ENCODE peak calls at places on chromosomes 3 and 15, in nine cellular contexts. G is left lung, L is Calu3, I is GM20000, X is cardiac fibroblast, Z is epithelial cell of proximal tubule, S is PC-9, O is GM10248, W is NB4. C is an unnamed sample.

GRCh38 chr3:72177075-72178050 is 392.4 kb upstream of the PROK2 start:
- DNase-seq in L (no peak), S (no peak), I (peak), G (peak), X (peak), Z (no peak), W (peak), O (peak), C (no peak)

GRCh38 chr3:194306109-194306686 is 44.9 kb downstream of the CPN2 start:
- DNase-seq in X (no peak), G (no peak), S (no peak), I (no peak), W (peak), O (no peak), L (no peak), Z (no peak), C (no peak)

GRCh38 chr3:187031934-187032333 is 101.6 kb downstream of the ST6GAL1 start:
- DNase-seq in Z (no peak), L (no peak), I (no peak), O (no peak), X (no peak), S (no peak), G (no peak), W (no peak), C (no peak)

GRCh38 chr15:36912311-36912712 is 188.0 kb downstream of the MEIS2 start:
- DNase-seq in O (no peak), S (no peak), I (no peak), G (no peak), L (no peak), Z (no peak), W (no peak), X (peak), C (no peak)

GRCh38 chr3:159200176-159200575 is 398.3 kb downstream of the MFSD1 start:
- DNase-seq in Z (no peak), S (peak), L (peak), O (no peak), W (peak), G (no peak), X (peak), I (no peak), C (no peak)

GRCh38 chr3:88148651-88149050 is 1.1 kb upstream of the C3orf38 start:
- DNase-seq in I (no peak), O (no peak), Z (no peak), L (no peak), S (no peak), X (no peak), W (no peak), G (peak), C (no peak)

GRCh38 chr3:4827767-4828166 is 151.5 kb upstream of the BHLHE40 start:
- DNase-seq in W (peak), O (no peak), I (peak), S (no peak), L (no peak), X (no peak), Z (no peak), G (no peak), C (no peak)

GRCh38 chr3:188431553-188431952 is 277.6 kb downstream of the LPP start:
- DNase-seq in L (peak), I (no peak), W (peak), S (peak), X (peak), G (no peak), Z (peak), O (no peak), C (no peak)

GRCh38 chr3:36890261-36890660 is 54.6 kb downstream of the TRANK1 start:
- DNase-seq in S (no peak), W (no peak), L (no peak), G (no peak), I (no peak), Z (no peak), X (no peak), O (no peak), C (no peak)

GRCh38 chr3:156290917-156291268 is 170.5 kb downstream of the KCNAB1 start:
- DNase-seq in G (no peak), X (no peak), S (no peak), Z (no peak), L (no peak), O (no peak), I (no peak), W (no peak), C (no peak)

GRCh38 chr3:38121832-38122461 is 15.0 kb downstream of the ACAA1 start:
- DNase-seq in X (no peak), L (no peak), W (no peak), O (no peak), I (no peak), Z (no peak), G (no peak), S (no peak), C (no peak)

GRCh38 chr3:42025388-42026138 is 63.7 kb upstream of the ULK4 start:
- DNase-seq in W (peak), Z (peak), L (peak), S (peak), G (peak), X (peak), O (peak), I (peak), C (no peak)

GRCh38 chr3:193890036-193890897 is 245.7 kb upstream of the HES1 start:
- DNase-seq in S (no peak), I (no peak), X (no peak), G (no peak), Z (no peak), O (no peak), L (no peak), W (no peak), C (no peak)

GRCh38 chr3:147367676-147368075 is 38.7 kb downstream of the ZIC4 start:
- DNase-seq in Z (no peak), L (no peak), X (no peak), G (no peak), I (no peak), W (no peak), S (no peak), O (no peak), C (no peak)

GRCh38 chr3:45777111-45777752 is 19.1 kb downstream of the SLC6A20 start:
- DNase-seq in L (no peak), O (no peak), I (no peak), G (no peak), W (no peak), Z (no peak), X (no peak), S (no peak), C (no peak)

GRCh38 chr15:84586641-84587160 is 14.1 kb upstream of the ZSCAN2 start:
- DNase-seq in S (no peak), Z (no peak), I (no peak), W (no peak), G (no peak), O (no peak), X (no peak), L (no peak), C (no peak)

GRCh38 chr15:60656491-60657284 is 177.7 kb upstream of the ICE2 start:
- DNase-seq in L (no peak), W (no peak), G (no peak), Z (no peak), O (no peak), X (peak), S (no peak), I (no peak), C (no peak)

GRCh38 chr15:101652783-101653430 is 726 bp upstream of the TM2D3 start:
- DNase-seq in Z (no peak), X (no peak), W (no peak), L (no peak), S (no peak), O (no peak), G (peak), I (no peak), C (peak)

GRCh38 chr15:28931828-28932227 is 46.1 kb downstream of the APBA2 start:
- DNase-seq in X (no peak), S (no peak), G (no peak), I (no peak), O (no peak), L (no peak), W (no peak), Z (no peak), C (no peak)

GRCh38 chr3:52176951-52177700 is 20.8 kb upstream of the ALAS1 start:
- DNase-seq in Z (no peak), S (peak), X (no peak), O (no peak), L (peak), I (no peak), W (no peak), G (no peak), C (no peak)

GRCh38 chr15:96264801-96265515 is 65.5 kb upstream of the NR2F2 start:
- DNase-seq in S (peak), Z (no peak), I (no peak), O (no peak), W (no peak), X (peak), L (peak), G (no peak), C (no peak)

GRCh38 chr15:91465696-91466095 is 365.6 kb downstream of the SV2B start:
- DNase-seq in S (no peak), I (no peak), G (no peak), W (no peak), Z (no peak), O (no peak), X (no peak), L (no peak), C (no peak)

GRCh38 chr15:48865387-48866079 is 12.4 kb upstream of the EID1 start:
- DNase-seq in O (no peak), Z (no peak), W (peak), I (no peak), G (no peak), X (peak), L (no peak), S (no peak), C (no peak)

GRCh38 chr3:105429034-105429762 is 62.5 kb downstream of the ALCAM start:
- DNase-seq in W (no peak), I (no peak), S (no peak), O (no peak), X (no peak), Z (no peak), L (no peak), G (no peak), C (no peak)

GRCh38 chr3:177381070-177381469 is 183.8 kb upstream of the TBL1XR1 start:
- DNase-seq in S (no peak), L (no peak), I (no peak), O (no peak), X (no peak), G (no peak), W (no peak), Z (no peak), C (no peak)

GRCh38 chr3:21294768-21295167 is 456.2 kb downstream of the ZNF385D start:
- DNase-seq in L (no peak), O (no peak), Z (no peak), W (no peak), I (no peak), X (peak), S (no peak), G (no peak), C (no peak)

GRCh38 chr15:38069001-38069400 is 134.6 kb downstream of the TMCO5A start:
- DNase-seq in G (no peak), O (peak), W (peak), S (peak), L (peak), X (peak), Z (no peak), I (peak), C (no peak)

DNA sequence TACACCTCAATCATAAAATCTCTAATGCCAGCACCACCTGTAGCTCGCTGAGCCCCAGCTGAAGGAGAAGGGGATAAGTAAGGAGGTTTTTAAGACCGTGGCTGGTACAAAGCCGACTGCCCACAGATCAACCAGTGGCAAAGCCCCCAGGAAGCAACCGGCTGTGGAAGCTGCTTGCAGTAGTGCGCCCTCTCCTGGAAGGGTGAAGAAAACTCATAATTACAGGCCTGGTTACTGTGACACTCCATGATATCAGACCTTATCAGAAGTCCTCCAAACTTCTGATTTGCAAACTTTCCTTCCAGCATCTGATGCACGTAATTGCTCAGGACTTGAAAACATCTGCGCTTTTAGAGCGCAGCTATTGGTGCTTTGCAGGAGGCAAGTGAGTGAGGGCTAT is 63.1 kb upstream of the MCTP2 start:
- DNase-seq in S (no peak), Z (no peak), O (peak), L (peak), W (peak), I (no peak), X (no peak), G (no peak), C (no peak)
- TF ChIP-seq CTCF in S (peak), Z (peak), O (no peak), L (peak), W (peak), I (no peak), X (no peak), G (peak), C (peak)

DNA sequence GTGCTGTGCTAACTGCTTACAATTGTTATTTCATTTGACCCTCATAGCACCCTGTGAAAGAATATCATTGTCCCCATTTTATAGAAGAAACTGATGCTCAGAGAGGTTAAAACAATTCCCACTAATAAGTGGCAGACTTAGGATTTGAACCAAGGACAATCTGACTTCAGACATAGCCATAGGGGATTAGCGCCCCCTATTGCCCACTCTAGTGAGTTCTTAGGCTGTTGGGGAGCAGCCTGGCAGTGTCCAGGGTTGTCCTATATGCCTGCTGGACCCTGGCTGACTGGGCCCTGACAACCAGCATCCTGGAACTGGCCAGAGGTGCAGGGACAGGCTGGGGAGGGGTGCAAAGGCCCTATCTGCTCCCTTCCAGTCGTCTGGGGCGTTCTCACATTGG is 15.4 kb downstream of the DPH3 start:
- DNase-seq in O (no peak), S (peak), L (peak), I (no peak), G (no peak), W (peak), X (peak), Z (no peak), C (no peak)
- TF ChIP-seq CTCF in O (peak), S (peak), L (no peak), I (peak), G (no peak), W (peak), X (peak), Z (peak), C (peak)

GRCh38 chr3:59559721-59560514 is 510.1 kb upstream of the CFAP20DC start:
- DNase-seq in L (no peak), X (peak), I (no peak), Z (peak), S (peak), O (no peak), W (peak), G (no peak), C (no peak)
- TF ChIP-seq CTCF in L (no peak), X (peak), I (no peak), Z (no peak), S (no peak), O (no peak), W (no peak), G (no peak), C (no peak)

DNA sequence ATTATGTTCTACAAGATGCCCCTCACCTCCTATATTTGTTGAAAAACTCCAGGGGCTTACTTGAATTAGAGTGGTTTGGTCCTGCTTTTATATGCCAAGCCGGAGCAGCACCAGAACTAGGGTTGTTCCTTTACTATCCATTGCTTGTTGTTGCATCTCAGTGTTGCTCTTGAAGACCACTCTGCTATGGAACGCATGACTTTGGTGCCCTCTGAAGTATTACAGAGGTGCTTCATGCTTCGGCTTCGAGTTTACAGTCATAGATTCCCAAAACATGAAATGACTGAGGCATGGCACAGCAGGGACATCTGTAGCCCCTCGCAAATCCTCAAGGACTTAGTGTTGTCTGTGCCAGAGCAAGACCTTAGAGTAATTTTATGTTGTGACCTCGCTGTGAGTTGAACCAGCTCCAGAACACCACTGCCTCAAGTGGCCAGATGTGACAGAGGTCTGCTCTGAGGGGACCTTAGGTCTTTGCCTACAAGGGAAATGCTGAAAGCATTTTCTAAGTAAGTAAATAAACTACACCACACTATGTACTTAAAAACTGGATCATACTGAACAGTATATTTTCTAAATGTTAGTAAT is 67.2 kb upstream of the SIAH2 start:
- DNase-seq in O (peak), X (peak), S (no peak), W (peak), I (peak), G (no peak), L (peak), Z (no peak), C (no peak)
- TF ChIP-seq CTCF in O (no peak), X (no peak), S (peak), W (peak), I (no peak), G (no peak), L (peak), Z (peak), C (peak)

GRCh38 chr15:64523240-64523639 is 62.9 kb downstream of the ZNF609 start:
- DNase-seq in S (no peak), Z (no peak), O (no peak), X (no peak), G (no peak), L (no peak), I (no peak), W (no peak), C (no peak)

GRCh38 chr15:64522226-64522823 is 61.9 kb downstream of the ZNF609 start:
- DNase-seq in Z (no peak), O (no peak), S (no peak), G (no peak), L (no peak), W (no peak), I (no peak), X (no peak), C (no peak)

GRCh38 chr15:64521726-64522164 is 61.4 kb downstream of the ZNF609 start:
- DNase-seq in W (peak), L (peak), O (no peak), I (no peak), X (peak), S (peak), G (no peak), Z (no peak), C (no peak)

GRCh38 chr15:64521201-64521600 is 60.8 kb downstream of the ZNF609 start:
- DNase-seq in G (no peak), S (no peak), X (no peak), Z (no peak), O (no peak), I (no peak), L (no peak), W (no peak), C (no peak)

GRCh38 chr15:64519897-64520296 is 59.5 kb downstream of the ZNF609 start:
- DNase-seq in Z (no peak), G (no peak), L (no peak), S (no peak), O (no peak), I (no peak), X (no peak), W (no peak), C (no peak)
- TF ChIP-seq CTCF in Z (peak), G (no peak), L (no peak), S (no peak), O (no peak), I (no peak), X (no peak), W (no peak), C (peak)

DNA sequence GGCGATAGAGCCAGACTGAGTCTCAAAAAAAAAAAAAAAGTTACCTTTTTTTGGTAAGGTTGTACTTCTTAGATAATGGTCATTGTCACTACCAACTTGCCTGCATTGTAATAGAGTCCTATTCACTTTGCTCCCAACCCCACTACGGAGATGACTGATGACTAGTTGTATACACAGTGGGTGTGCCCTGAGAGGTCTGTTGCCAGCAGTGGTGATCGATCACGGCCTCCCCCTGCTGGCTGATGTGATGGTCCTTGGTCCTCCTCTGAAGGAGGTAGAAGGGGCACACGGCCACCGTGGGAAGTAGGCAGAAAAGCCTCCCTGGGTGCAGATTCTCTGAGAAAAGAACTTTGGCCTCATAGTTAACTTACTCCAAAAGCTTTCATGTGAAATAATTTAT is 10.7 kb downstream of the GCNT3 start:
- DNase-seq in W (peak), S (peak), G (no peak), X (peak), O (peak), L (peak), Z (no peak), I (peak), C (peak)
- TF ChIP-seq CTCF in W (peak), S (peak), G (no peak), X (peak), O (peak), L (peak), Z (peak), I (peak), C (peak)

GRCh38 chr15:68372291-68372811 is 59.6 kb downstream of the ITGA11 start:
- DNase-seq in G (no peak), I (no peak), L (peak), S (no peak), W (peak), O (no peak), Z (no peak), X (peak), C (no peak)
- TF ChIP-seq CTCF in G (peak), I (no peak), L (peak), S (peak), W (peak), O (no peak), Z (peak), X (peak), C (peak)

GRCh38 chr15:55518641-55519040 is 10.6 kb upstream of the DNAAF4 start:
- DNase-seq in Z (no peak), O (no peak), G (no peak), W (no peak), L (no peak), X (no peak), S (no peak), I (no peak), C (no peak)
- TF ChIP-seq CTCF in Z (peak), O (no peak), G (no peak), W (no peak), L (no peak), X (peak), S (peak), I (no peak), C (peak)

GRCh38 chr3:133734305-133734704 is 11.9 kb upstream of the TF start:
- DNase-seq in S (no peak), W (peak), X (no peak), Z (no peak), L (no peak), G (no peak), I (no peak), O (no peak), C (no peak)
- TF ChIP-seq CTCF in S (no peak), W (no peak), X (no peak), Z (no peak), L (no peak), G (no peak), I (no peak), O (no peak), C (no peak)